ENCODE peak calls at places on chromosomes 5 and 9, in six cellular contexts. C is NCI-H1092 treated with DMSO at 0.1 percent for 48 hours; U is left ventricle myocardium inferior; M is activated naive CD4-positive, alpha-beta T cell treated with anti-CD3 and anti-CD28 coated beads, Interleukin-2, amount 50 U/mL, for 16 hours; H is natural killer cell treated with Interleukin-12 subunit alpha and Interleukin-12 subunit beta and Interleukin-15 and Interleukin-18, amount 100 ng/mL, for 72 hours; A is naive B cell. L is an unnamed sample.

GRCh38 chr5:37249820-37250175 is 622 bp upstream of the CPLANE1 start:
- DNase-seq in C (no peak), H (no peak), M (no peak), U (no peak), A (no peak), L (no peak)

GRCh38 chr5:132505641-132506040 is 15.1 kb upstream of the IRF1 start:
- DNase-seq in A (no peak), M (no peak), C (no peak), H (no peak), U (no peak), L (no peak)

GRCh38 chr9:107545036-107545435 is 55.5 kb upstream of the KLF4 start:
- DNase-seq in H (no peak), M (no peak), U (no peak), A (no peak), C (no peak), L (no peak)

GRCh38 chr9:125462766-125463384 is 201.2 kb downstream of the GAPVD1 start:
- DNase-seq in M (no peak), A (no peak), H (no peak), U (no peak), C (no peak), L (no peak)

GRCh38 chr5:67809589-67809988 is 406.0 kb upstream of the PIK3R1 start:
- DNase-seq in A (no peak), M (no peak), U (no peak), C (no peak), H (no peak), L (no peak)

GRCh38 chr9:97703437-97704326 is 6.5 kb upstream of the XPA start:
- DNase-seq in H (no peak), C (peak), M (no peak), A (no peak), U (no peak), L (no peak)

GRCh38 chr5:100444961-100445360 is 90.2 kb upstream of the FAM174A start:
- DNase-seq in M (no peak), U (no peak), C (no peak), A (no peak), H (no peak), L (no peak)

GRCh38 chr5:1051366-1051720 is 42.7 kb downstream of the NKD2 start:
- DNase-seq in U (no peak), C (no peak), M (no peak), H (no peak), A (no peak), L (no peak)

GRCh38 chr9:1042466-1042865 is 7.7 kb upstream of the DMRT2 start:
- DNase-seq in U (no peak), A (no peak), H (peak), C (no peak), M (no peak), L (no peak)

GRCh38 chr5:179421156-179421895 is 76.1 kb upstream of the ADAMTS2 start:
- DNase-seq in M (no peak), U (no peak), A (no peak), C (no peak), H (peak), L (no peak)

GRCh38 chr5:168822745-168823281 is 243.6 kb upstream of the PANK3 start:
- DNase-seq in H (no peak), M (no peak), C (no peak), A (no peak), U (no peak), L (no peak)

GRCh38 chr5:36710039-36710438 is 103.6 kb downstream of the SLC1A3 start:
- DNase-seq in M (no peak), C (no peak), U (no peak), H (no peak), A (no peak), L (no peak)

GRCh38 chr9:134396825-134397224 is 70.6 kb downstream of the RXRA start:
- DNase-seq in U (no peak), H (peak), M (peak), A (no peak), C (no peak), L (no peak)

GRCh38 chr9:19192213-19193028 is 38.1 kb upstream of the DENND4C start:
- DNase-seq in M (no peak), A (no peak), C (no peak), U (no peak), H (no peak), L (no peak)

GRCh38 chr9:8651830-8652229 is 852.3 kb upstream of the DMAC1 start:
- DNase-seq in A (no peak), C (no peak), M (no peak), U (no peak), H (no peak), L (peak)

GRCh38 chr9:88060746-88061145 is 77.5 kb downstream of the SPATA31C2 start:
- DNase-seq in H (no peak), C (no peak), U (no peak), A (no peak), M (no peak), L (no peak)

GRCh38 chr5:38258319-38259061 is at the start of gene EGFLAM:
- DNase-seq in A (no peak), H (no peak), M (peak), C (peak), U (peak), L (no peak)

GRCh38 chr9:2022560-2022959 is 7.4 kb downstream of the SMARCA2 start:
- DNase-seq in H (no peak), M (no peak), U (no peak), C (no peak), A (no peak), L (no peak)